ENCODE peak calls at places on chromosomes 6 and 20, in ten cellular contexts. One of them, this sample, is unnamed.

GRCh38 chr6:2158596-2159271 is 86.7 kb downstream of the GMDS start:
- DNase-seq in right lobe of liver: no peak
- DNase-seq in dorsolateral prefrontal cortex: no peak
- DNase-seq in CD8-positive, alpha-beta memory T cell: no peak
- DNase-seq in left lung: no peak
- DNase-seq in fibroblast of lung: peak
- DNase-seq in CD4-positive, alpha-beta memory T cell: no peak
- DNase-seq in CD4-positive, CD25-positive, alpha-beta regulatory T cell: no peak
- DNase-seq in substantia nigra: no peak
- DNase-seq in mammary epithelial cell: no peak
- DNase-seq in this sample: peak

GRCh38 chr6:118625833-118626232 is 25.6 kb downstream of the CEP85L start:
- DNase-seq in right lobe of liver: no peak
- DNase-seq in dorsolateral prefrontal cortex: no peak
- DNase-seq in substantia nigra: no peak
- DNase-seq in fibroblast of lung: no peak
- DNase-seq in CD4-positive, alpha-beta memory T cell: no peak
- DNase-seq in mammary epithelial cell: no peak
- DNase-seq in left lung: no peak
- DNase-seq in CD8-positive, alpha-beta memory T cell: no peak
- DNase-seq in CD4-positive, CD25-positive, alpha-beta regulatory T cell: no peak
- DNase-seq in this sample: no peak

GRCh38 chr6:110353420-110353819 is 4.7 kb downstream of the METTL24 start:
- DNase-seq in substantia nigra: no peak
- DNase-seq in dorsolateral prefrontal cortex: no peak
- DNase-seq in CD8-positive, alpha-beta memory T cell: no peak
- DNase-seq in mammary epithelial cell: no peak
- DNase-seq in fibroblast of lung: no peak
- DNase-seq in left lung: no peak
- DNase-seq in CD4-positive, CD25-positive, alpha-beta regulatory T cell: no peak
- DNase-seq in CD4-positive, alpha-beta memory T cell: no peak
- DNase-seq in right lobe of liver: no peak
- DNase-seq in this sample: no peak

GRCh38 chr6:139392834-139393233 is 18.4 kb upstream of the CITED2 start:
- DNase-seq in mammary epithelial cell: no peak
- DNase-seq in CD4-positive, CD25-positive, alpha-beta regulatory T cell: no peak
- DNase-seq in right lobe of liver: no peak
- DNase-seq in CD8-positive, alpha-beta memory T cell: no peak
- DNase-seq in fibroblast of lung: peak
- DNase-seq in substantia nigra: no peak
- DNase-seq in left lung: no peak
- DNase-seq in CD4-positive, alpha-beta memory T cell: no peak
- DNase-seq in dorsolateral prefrontal cortex: no peak
- DNase-seq in this sample: no peak

GRCh38 chr6:23173231-23173630 is 603.9 kb downstream of the HDGFL1 start:
- DNase-seq in dorsolateral prefrontal cortex: no peak
- DNase-seq in left lung: no peak
- DNase-seq in mammary epithelial cell: peak
- DNase-seq in substantia nigra: no peak
- DNase-seq in CD4-positive, alpha-beta memory T cell: no peak
- DNase-seq in right lobe of liver: no peak
- DNase-seq in CD4-positive, CD25-positive, alpha-beta regulatory T cell: no peak
- DNase-seq in CD8-positive, alpha-beta memory T cell: no peak
- DNase-seq in fibroblast of lung: peak
- DNase-seq in this sample: no peak

GRCh38 chr20:8631271-8631670 is 437.6 kb upstream of the PLCB4 start:
- DNase-seq in mammary epithelial cell: no peak
- DNase-seq in right lobe of liver: no peak
- DNase-seq in CD4-positive, alpha-beta memory T cell: no peak
- DNase-seq in substantia nigra: no peak
- DNase-seq in fibroblast of lung: peak
- DNase-seq in CD8-positive, alpha-beta memory T cell: no peak
- DNase-seq in dorsolateral prefrontal cortex: no peak
- DNase-seq in left lung: no peak
- DNase-seq in CD4-positive, CD25-positive, alpha-beta regulatory T cell: no peak
- DNase-seq in this sample: no peak

GRCh38 chr6:56363796-56364195 is 116.4 kb upstream of the COL21A1 start:
- DNase-seq in left lung: no peak
- DNase-seq in CD4-positive, alpha-beta memory T cell: no peak
- DNase-seq in CD4-positive, CD25-positive, alpha-beta regulatory T cell: no peak
- DNase-seq in right lobe of liver: no peak
- DNase-seq in dorsolateral prefrontal cortex: no peak
- DNase-seq in mammary epithelial cell: no peak
- DNase-seq in fibroblast of lung: no peak
- DNase-seq in CD8-positive, alpha-beta memory T cell: no peak
- DNase-seq in substantia nigra: no peak
- DNase-seq in this sample: no peak

GRCh38 chr6:130825772-130826441 is 1.3 kb upstream of the SMLR1 start:
- DNase-seq in substantia nigra: no peak
- DNase-seq in CD8-positive, alpha-beta memory T cell: no peak
- DNase-seq in left lung: no peak
- DNase-seq in CD4-positive, CD25-positive, alpha-beta regulatory T cell: no peak
- DNase-seq in CD4-positive, alpha-beta memory T cell: no peak
- DNase-seq in dorsolateral prefrontal cortex: no peak
- DNase-seq in right lobe of liver: no peak
- DNase-seq in mammary epithelial cell: no peak
- DNase-seq in fibroblast of lung: no peak
- DNase-seq in this sample: no peak

GRCh38 chr6:149979293-149979692 is 15.6 kb downstream of the ULBP1 start:
- DNase-seq in right lobe of liver: no peak
- DNase-seq in mammary epithelial cell: no peak
- DNase-seq in left lung: no peak
- DNase-seq in fibroblast of lung: no peak
- DNase-seq in CD4-positive, CD25-positive, alpha-beta regulatory T cell: no peak
- DNase-seq in dorsolateral prefrontal cortex: no peak
- DNase-seq in substantia nigra: no peak
- DNase-seq in CD4-positive, alpha-beta memory T cell: no peak
- DNase-seq in CD8-positive, alpha-beta memory T cell: no peak
- DNase-seq in this sample: no peak

GRCh38 chr6:73514746-73515110 is 6.1 kb downstream of the EEF1A1 start:
- DNase-seq in fibroblast of lung: no peak
- DNase-seq in CD8-positive, alpha-beta memory T cell: no peak
- DNase-seq in substantia nigra: no peak
- DNase-seq in left lung: no peak
- DNase-seq in dorsolateral prefrontal cortex: no peak
- DNase-seq in CD4-positive, alpha-beta memory T cell: no peak
- DNase-seq in mammary epithelial cell: no peak
- DNase-seq in CD4-positive, CD25-positive, alpha-beta regulatory T cell: no peak
- DNase-seq in right lobe of liver: no peak
- DNase-seq in this sample: no peak
- H3K27ac ChIP-seq in fibroblast of lung: no peak
- H3K27ac ChIP-seq in CD8-positive, alpha-beta memory T cell: no peak
- H3K27ac ChIP-seq in substantia nigra: no peak
- H3K27ac ChIP-seq in left lung: peak
- H3K27ac ChIP-seq in dorsolateral prefrontal cortex: no peak
- H3K27ac ChIP-seq in CD4-positive, alpha-beta memory T cell: peak
- H3K27ac ChIP-seq in mammary epithelial cell: peak
- H3K27ac ChIP-seq in CD4-positive, CD25-positive, alpha-beta regulatory T cell: peak
- H3K27ac ChIP-seq in right lobe of liver: no peak
- H3K27ac ChIP-seq in this sample: peak

GRCh38 chr20:60751826-60752225 is 500.2 kb upstream of the CDH4 start:
- DNase-seq in CD4-positive, alpha-beta memory T cell: no peak
- DNase-seq in dorsolateral prefrontal cortex: no peak
- DNase-seq in CD4-positive, CD25-positive, alpha-beta regulatory T cell: no peak
- DNase-seq in CD8-positive, alpha-beta memory T cell: no peak
- DNase-seq in left lung: no peak
- DNase-seq in substantia nigra: no peak
- DNase-seq in fibroblast of lung: no peak
- DNase-seq in mammary epithelial cell: no peak
- DNase-seq in right lobe of liver: no peak
- DNase-seq in this sample: no peak

GRCh38 chr20:60749804-60750602 is 502.1 kb upstream of the CDH4 start:
- DNase-seq in fibroblast of lung: no peak
- DNase-seq in CD8-positive, alpha-beta memory T cell: no peak
- DNase-seq in CD4-positive, alpha-beta memory T cell: no peak
- DNase-seq in substantia nigra: no peak
- DNase-seq in CD4-positive, CD25-positive, alpha-beta regulatory T cell: no peak
- DNase-seq in dorsolateral prefrontal cortex: no peak
- DNase-seq in left lung: no peak
- DNase-seq in mammary epithelial cell: no peak
- DNase-seq in right lobe of liver: no peak
- DNase-seq in this sample: no peak

GRCh38 chr20:60750909-60751308 is 501.2 kb upstream of the CDH4 start:
- DNase-seq in fibroblast of lung: no peak
- DNase-seq in CD4-positive, alpha-beta memory T cell: no peak
- DNase-seq in CD4-positive, CD25-positive, alpha-beta regulatory T cell: no peak
- DNase-seq in dorsolateral prefrontal cortex: no peak
- DNase-seq in substantia nigra: no peak
- DNase-seq in right lobe of liver: no peak
- DNase-seq in mammary epithelial cell: no peak
- DNase-seq in CD8-positive, alpha-beta memory T cell: no peak
- DNase-seq in left lung: no peak
- DNase-seq in this sample: no peak

GRCh38 chr20:60752741-60753420 is 499.2 kb upstream of the CDH4 start:
- DNase-seq in CD8-positive, alpha-beta memory T cell: no peak
- DNase-seq in CD4-positive, alpha-beta memory T cell: no peak
- DNase-seq in substantia nigra: no peak
- DNase-seq in dorsolateral prefrontal cortex: no peak
- DNase-seq in left lung: no peak
- DNase-seq in right lobe of liver: no peak
- DNase-seq in mammary epithelial cell: no peak
- DNase-seq in fibroblast of lung: no peak
- DNase-seq in CD4-positive, CD25-positive, alpha-beta regulatory T cell: no peak
- DNase-seq in this sample: no peak

GRCh38 chr20:60754866-60755265 is 497.2 kb upstream of the CDH4 start:
- DNase-seq in mammary epithelial cell: no peak
- DNase-seq in CD4-positive, alpha-beta memory T cell: no peak
- DNase-seq in right lobe of liver: no peak
- DNase-seq in CD4-positive, CD25-positive, alpha-beta regulatory T cell: no peak
- DNase-seq in substantia nigra: no peak
- DNase-seq in dorsolateral prefrontal cortex: no peak
- DNase-seq in left lung: no peak
- DNase-seq in CD8-positive, alpha-beta memory T cell: no peak
- DNase-seq in fibroblast of lung: no peak
- DNase-seq in this sample: no peak
- H3K27ac ChIP-seq in mammary epithelial cell: no peak
- H3K27ac ChIP-seq in CD4-positive, alpha-beta memory T cell: no peak
- H3K27ac ChIP-seq in right lobe of liver: no peak
- H3K27ac ChIP-seq in CD4-positive, CD25-positive, alpha-beta regulatory T cell: no peak
- H3K27ac ChIP-seq in substantia nigra: no peak
- H3K27ac ChIP-seq in dorsolateral prefrontal cortex: no peak
- H3K27ac ChIP-seq in left lung: no peak
- H3K27ac ChIP-seq in CD8-positive, alpha-beta memory T cell: no peak
- H3K27ac ChIP-seq in fibroblast of lung: no peak
- H3K27ac ChIP-seq in this sample: no peak

GRCh38 chr20:39660251-39660650 is 698.1 kb downstream of the DHX35 start:
- DNase-seq in fibroblast of lung: peak
- DNase-seq in substantia nigra: no peak
- DNase-seq in CD8-positive, alpha-beta memory T cell: no peak
- DNase-seq in dorsolateral prefrontal cortex: no peak
- DNase-seq in right lobe of liver: no peak
- DNase-seq in CD4-positive, CD25-positive, alpha-beta regulatory T cell: no peak
- DNase-seq in left lung: no peak
- DNase-seq in mammary epithelial cell: peak
- DNase-seq in CD4-positive, alpha-beta memory T cell: no peak
- DNase-seq in this sample: no peak
- H3K27ac ChIP-seq in fibroblast of lung: no peak
- H3K27ac ChIP-seq in substantia nigra: no peak
- H3K27ac ChIP-seq in CD8-positive, alpha-beta memory T cell: no peak
- H3K27ac ChIP-seq in dorsolateral prefrontal cortex: no peak
- H3K27ac ChIP-seq in right lobe of liver: no peak
- H3K27ac ChIP-seq in CD4-positive, CD25-positive, alpha-beta regulatory T cell: no peak
- H3K27ac ChIP-seq in left lung: no peak
- H3K27ac ChIP-seq in mammary epithelial cell: no peak
- H3K27ac ChIP-seq in CD4-positive, alpha-beta memory T cell: no peak
- H3K27ac ChIP-seq in this sample: no peak

GRCh38 chr6:35343835-35344550 is 1.6 kb downstream of the PPARD start:
- DNase-seq in substantia nigra: no peak
- DNase-seq in CD4-positive, CD25-positive, alpha-beta regulatory T cell: no peak
- DNase-seq in fibroblast of lung: peak
- DNase-seq in CD8-positive, alpha-beta memory T cell: no peak
- DNase-seq in CD4-positive, alpha-beta memory T cell: no peak
- DNase-seq in left lung: no peak
- DNase-seq in mammary epithelial cell: no peak
- DNase-seq in right lobe of liver: no peak
- DNase-seq in dorsolateral prefrontal cortex: peak
- DNase-seq in this sample: no peak

GRCh38 chr6:35342258-35343091 is at the start of gene PPARD:
- DNase-seq in CD4-positive, CD25-positive, alpha-beta regulatory T cell: peak
- DNase-seq in CD8-positive, alpha-beta memory T cell: peak
- DNase-seq in fibroblast of lung: peak
- DNase-seq in CD4-positive, alpha-beta memory T cell: peak
- DNase-seq in dorsolateral prefrontal cortex: peak
- DNase-seq in mammary epithelial cell: peak
- DNase-seq in substantia nigra: peak
- DNase-seq in right lobe of liver: peak
- DNase-seq in left lung: peak
- DNase-seq in this sample: peak

GRCh38 chr6:35341557-35341956 is 801 bp upstream of the PPARD start:
- DNase-seq in CD4-positive, alpha-beta memory T cell: no peak
- DNase-seq in CD4-positive, CD25-positive, alpha-beta regulatory T cell: no peak
- DNase-seq in substantia nigra: no peak
- DNase-seq in dorsolateral prefrontal cortex: no peak
- DNase-seq in mammary epithelial cell: no peak
- DNase-seq in right lobe of liver: no peak
- DNase-seq in CD8-positive, alpha-beta memory T cell: no peak
- DNase-seq in left lung: no peak
- DNase-seq in fibroblast of lung: no peak
- DNase-seq in this sample: no peak

DNA sequence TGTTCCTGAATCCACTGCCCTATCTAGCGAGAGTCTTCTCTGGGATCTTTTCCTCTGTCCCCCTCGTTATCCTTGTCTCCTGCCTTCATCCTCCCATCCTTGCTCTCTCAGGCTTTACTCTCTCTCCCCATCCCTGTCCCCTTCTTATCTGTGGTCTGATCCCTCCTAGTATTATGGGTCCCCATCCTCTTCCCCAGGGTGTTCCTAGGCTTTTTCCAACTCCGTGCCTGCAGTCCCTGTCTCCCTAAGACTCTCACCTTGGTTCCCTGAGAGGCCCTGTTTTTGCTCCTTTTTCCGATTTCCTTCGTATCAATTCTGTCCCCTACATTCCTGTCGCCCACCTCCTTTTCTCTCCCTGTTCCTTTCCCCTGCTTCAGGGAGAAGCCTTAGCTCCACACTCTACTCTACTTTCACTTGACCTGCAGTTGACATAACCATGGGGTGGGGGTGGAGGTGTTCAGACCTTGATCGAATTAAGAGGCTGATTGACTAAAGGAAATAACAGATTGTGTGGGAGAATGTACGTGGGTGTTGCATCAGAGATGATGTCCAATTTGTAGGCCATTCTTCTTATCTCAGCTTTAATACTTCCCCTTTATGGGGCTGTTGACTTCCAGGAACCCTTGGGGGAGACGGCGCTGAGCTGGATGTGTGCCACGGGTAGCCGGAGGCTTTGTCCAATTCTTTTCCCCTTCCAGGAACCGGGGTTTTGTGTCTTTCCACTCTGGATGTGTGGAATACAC is 905 bp downstream of the PPARD start:
- DNase-seq in CD8-positive, alpha-beta memory T cell: no peak
- DNase-seq in dorsolateral prefrontal cortex: peak
- DNase-seq in right lobe of liver: peak
- DNase-seq in fibroblast of lung: peak
- DNase-seq in mammary epithelial cell: peak
- DNase-seq in CD4-positive, alpha-beta memory T cell: peak
- DNase-seq in substantia nigra: no peak
- DNase-seq in CD4-positive, CD25-positive, alpha-beta regulatory T cell: peak
- DNase-seq in left lung: peak
- DNase-seq in this sample: no peak
- H3K27ac ChIP-seq in CD8-positive, alpha-beta memory T cell: peak
- H3K27ac ChIP-seq in dorsolateral prefrontal cortex: peak
- H3K27ac ChIP-seq in right lobe of liver: peak
- H3K27ac ChIP-seq in fibroblast of lung: peak
- H3K27ac ChIP-seq in mammary epithelial cell: peak
- H3K27ac ChIP-seq in CD4-positive, alpha-beta memory T cell: peak
- H3K27ac ChIP-seq in substantia nigra: peak
- H3K27ac ChIP-seq in CD4-positive, CD25-positive, alpha-beta regulatory T cell: peak
- H3K27ac ChIP-seq in left lung: peak
- H3K27ac ChIP-seq in this sample: peak

This sample was measured in RWPE1.